ENCODE peak calls at places on chromosome 7, in eight cellular contexts. One of them, this sample, is unnamed. For H3K27me3, the result is how much of the 10 kb centered on the place peaks cover.

GRCh38 chr7:42167206-42167913 is 69.6 kb downstream of the GLI3 start:
- DNase-seq in heart left ventricle: no peak
- DNase-seq in neuronal stem cell: no peak
- DNase-seq in SK-N-SH: no peak
- DNase-seq in lower lobe of right lung: no peak
- DNase-seq in ovary: no peak
- DNase-seq in keratinocyte: no peak
- DNase-seq in left ventricle myocardium inferior: no peak
- DNase-seq in this sample: no peak

GRCh38 chr7:43385856-43386255 is 197.1 kb upstream of the STK17A start:
- DNase-seq in heart left ventricle: no peak
- DNase-seq in neuronal stem cell: no peak
- DNase-seq in SK-N-SH: no peak
- DNase-seq in lower lobe of right lung: no peak
- DNase-seq in ovary: no peak
- DNase-seq in keratinocyte: peak
- DNase-seq in left ventricle myocardium inferior: no peak
- DNase-seq in this sample: no peak

GRCh38 chr7:130921391-130922180 is 187.6 kb upstream of the KLF14 start:
- DNase-seq in heart left ventricle: peak
- DNase-seq in neuronal stem cell: peak
- DNase-seq in SK-N-SH: no peak
- DNase-seq in lower lobe of right lung: no peak
- DNase-seq in ovary: peak
- DNase-seq in keratinocyte: no peak
- DNase-seq in left ventricle myocardium inferior: peak
- DNase-seq in this sample: peak

GRCh38 chr7:93429563-93429962 is 145.0 kb downstream of the CALCR start:
- DNase-seq in heart left ventricle: no peak
- DNase-seq in neuronal stem cell: no peak
- DNase-seq in SK-N-SH: no peak
- DNase-seq in lower lobe of right lung: no peak
- DNase-seq in ovary: no peak
- DNase-seq in keratinocyte: no peak
- DNase-seq in left ventricle myocardium inferior: no peak
- DNase-seq in this sample: no peak

GRCh38 chr7:84216477-84216876 is 21.9 kb upstream of the SEMA3A start:
- DNase-seq in heart left ventricle: no peak
- DNase-seq in neuronal stem cell: no peak
- DNase-seq in SK-N-SH: no peak
- DNase-seq in lower lobe of right lung: no peak
- DNase-seq in ovary: no peak
- DNase-seq in keratinocyte: no peak
- DNase-seq in left ventricle myocardium inferior: no peak
- DNase-seq in this sample: no peak

GRCh38 chr7:102468416-102469350 is 3.9 kb downstream of the LRWD1 start:
- DNase-seq in heart left ventricle: no peak
- DNase-seq in neuronal stem cell: no peak
- DNase-seq in SK-N-SH: no peak
- DNase-seq in lower lobe of right lung: no peak
- DNase-seq in ovary: no peak
- DNase-seq in keratinocyte: no peak
- DNase-seq in left ventricle myocardium inferior: no peak
- DNase-seq in this sample: no peak

GRCh38 chr7:66281678-66282593 is 76.8 kb downstream of the TPST1 start:
- DNase-seq in heart left ventricle: peak
- DNase-seq in neuronal stem cell: no peak
- DNase-seq in SK-N-SH: no peak
- DNase-seq in lower lobe of right lung: no peak
- DNase-seq in ovary: peak
- DNase-seq in keratinocyte: peak
- DNase-seq in left ventricle myocardium inferior: no peak
- DNase-seq in this sample: peak

GRCh38 chr7:147235983-147236382 is 1119.4 kb downstream of the CNTNAP2 start:
- DNase-seq in heart left ventricle: no peak
- DNase-seq in neuronal stem cell: no peak
- DNase-seq in SK-N-SH: no peak
- DNase-seq in lower lobe of right lung: no peak
- DNase-seq in ovary: no peak
- DNase-seq in keratinocyte: no peak
- DNase-seq in left ventricle myocardium inferior: no peak
- DNase-seq in this sample: no peak

GRCh38 chr7:80347173-80347572 is 164.7 kb downstream of the GNAT3 start:
- DNase-seq in heart left ventricle: no peak
- DNase-seq in neuronal stem cell: no peak
- DNase-seq in SK-N-SH: no peak
- DNase-seq in lower lobe of right lung: no peak
- DNase-seq in ovary: no peak
- DNase-seq in keratinocyte: no peak
- DNase-seq in left ventricle myocardium inferior: no peak
- DNase-seq in this sample: no peak

GRCh38 chr7:15561840-15562239 is at the start of gene AGMO:
- DNase-seq in heart left ventricle: peak
- DNase-seq in neuronal stem cell: peak
- DNase-seq in SK-N-SH: no peak
- DNase-seq in lower lobe of right lung: no peak
- DNase-seq in ovary: peak
- DNase-seq in keratinocyte: no peak
- DNase-seq in left ventricle myocardium inferior: peak
- DNase-seq in this sample: no peak

GRCh38 chr7:17212188-17212587 is 86.3 kb upstream of the AHR start:
- DNase-seq in heart left ventricle: no peak
- DNase-seq in neuronal stem cell: no peak
- DNase-seq in SK-N-SH: no peak
- DNase-seq in lower lobe of right lung: no peak
- DNase-seq in ovary: no peak
- DNase-seq in keratinocyte: no peak
- DNase-seq in left ventricle myocardium inferior: no peak
- DNase-seq in this sample: no peak

GRCh38 chr7:151167197-151167911 is at the start of gene GBX1:
- DNase-seq in heart left ventricle: no peak
- DNase-seq in neuronal stem cell: peak
- DNase-seq in SK-N-SH: peak
- DNase-seq in lower lobe of right lung: peak
- DNase-seq in ovary: no peak
- DNase-seq in keratinocyte: no peak
- DNase-seq in left ventricle myocardium inferior: no peak
- DNase-seq in this sample: no peak

GRCh38 chr7:83882551-83882950 is 233.6 kb upstream of the SEMA3E start:
- DNase-seq in heart left ventricle: no peak
- DNase-seq in neuronal stem cell: no peak
- DNase-seq in SK-N-SH: no peak
- DNase-seq in lower lobe of right lung: no peak
- DNase-seq in ovary: no peak
- DNase-seq in keratinocyte: no peak
- DNase-seq in left ventricle myocardium inferior: no peak
- DNase-seq in this sample: no peak

GRCh38 chr7:157851501-157852067 is 514.8 kb downstream of the DNAJB6 start:
- DNase-seq in heart left ventricle: peak
- DNase-seq in neuronal stem cell: peak
- DNase-seq in SK-N-SH: no peak
- DNase-seq in lower lobe of right lung: peak
- DNase-seq in ovary: no peak
- DNase-seq in keratinocyte: no peak
- DNase-seq in left ventricle myocardium inferior: peak
- DNase-seq in this sample: no peak

GRCh38 chr7:36303202-36304098 is 86.2 kb upstream of the ANLN start:
- DNase-seq in heart left ventricle: peak
- DNase-seq in neuronal stem cell: no peak
- DNase-seq in SK-N-SH: peak
- DNase-seq in lower lobe of right lung: peak
- DNase-seq in ovary: peak
- DNase-seq in keratinocyte: no peak
- DNase-seq in left ventricle myocardium inferior: peak
- DNase-seq in this sample: peak

GRCh38 chr7:140342732-140343514 is 55.4 kb downstream of the SLC37A3 start:
- DNase-seq in heart left ventricle: peak
- DNase-seq in neuronal stem cell: no peak
- DNase-seq in SK-N-SH: peak
- DNase-seq in lower lobe of right lung: peak
- DNase-seq in ovary: no peak
- DNase-seq in keratinocyte: no peak
- DNase-seq in left ventricle myocardium inferior: peak
- DNase-seq in this sample: no peak

GRCh38 chr7:116339564-116339963 is 129.2 kb downstream of the TES start:
- DNase-seq in heart left ventricle: no peak
- DNase-seq in neuronal stem cell: no peak
- DNase-seq in SK-N-SH: no peak
- DNase-seq in lower lobe of right lung: no peak
- DNase-seq in ovary: no peak
- DNase-seq in keratinocyte: no peak
- DNase-seq in left ventricle myocardium inferior: no peak
- DNase-seq in this sample: no peak

GRCh38 chr7:155455132-155455693 is 2.7 kb upstream of the EN2 start:
- DNase-seq in heart left ventricle: no peak
- DNase-seq in neuronal stem cell: no peak
- DNase-seq in SK-N-SH: peak
- DNase-seq in lower lobe of right lung: no peak
- DNase-seq in ovary: no peak
- DNase-seq in keratinocyte: no peak
- DNase-seq in left ventricle myocardium inferior: no peak
- DNase-seq in this sample: no peak

GRCh38 chr7:155452505-155453295 is 5.2 kb upstream of the EN2 start:
- DNase-seq in heart left ventricle: no peak
- DNase-seq in neuronal stem cell: no peak
- DNase-seq in SK-N-SH: no peak
- DNase-seq in lower lobe of right lung: no peak
- DNase-seq in ovary: no peak
- DNase-seq in keratinocyte: no peak
- DNase-seq in left ventricle myocardium inferior: no peak
- DNase-seq in this sample: no peak

GRCh38 chr7:155454183-155455112 is 3.5 kb upstream of the EN2 start:
- DNase-seq in heart left ventricle: no peak
- DNase-seq in neuronal stem cell: no peak
- DNase-seq in SK-N-SH: peak
- DNase-seq in lower lobe of right lung: no peak
- DNase-seq in ovary: no peak
- DNase-seq in keratinocyte: no peak
- DNase-seq in left ventricle myocardium inferior: no peak
- DNase-seq in this sample: no peak

GRCh38 chr7:155451522-155452239 is 6.2 kb upstream of the EN2 start:
- DNase-seq in heart left ventricle: no peak
- DNase-seq in neuronal stem cell: no peak
- DNase-seq in SK-N-SH: no peak
- DNase-seq in lower lobe of right lung: peak
- DNase-seq in ovary: no peak
- DNase-seq in keratinocyte: no peak
- DNase-seq in left ventricle myocardium inferior: no peak
- DNase-seq in this sample: no peak

DNA sequence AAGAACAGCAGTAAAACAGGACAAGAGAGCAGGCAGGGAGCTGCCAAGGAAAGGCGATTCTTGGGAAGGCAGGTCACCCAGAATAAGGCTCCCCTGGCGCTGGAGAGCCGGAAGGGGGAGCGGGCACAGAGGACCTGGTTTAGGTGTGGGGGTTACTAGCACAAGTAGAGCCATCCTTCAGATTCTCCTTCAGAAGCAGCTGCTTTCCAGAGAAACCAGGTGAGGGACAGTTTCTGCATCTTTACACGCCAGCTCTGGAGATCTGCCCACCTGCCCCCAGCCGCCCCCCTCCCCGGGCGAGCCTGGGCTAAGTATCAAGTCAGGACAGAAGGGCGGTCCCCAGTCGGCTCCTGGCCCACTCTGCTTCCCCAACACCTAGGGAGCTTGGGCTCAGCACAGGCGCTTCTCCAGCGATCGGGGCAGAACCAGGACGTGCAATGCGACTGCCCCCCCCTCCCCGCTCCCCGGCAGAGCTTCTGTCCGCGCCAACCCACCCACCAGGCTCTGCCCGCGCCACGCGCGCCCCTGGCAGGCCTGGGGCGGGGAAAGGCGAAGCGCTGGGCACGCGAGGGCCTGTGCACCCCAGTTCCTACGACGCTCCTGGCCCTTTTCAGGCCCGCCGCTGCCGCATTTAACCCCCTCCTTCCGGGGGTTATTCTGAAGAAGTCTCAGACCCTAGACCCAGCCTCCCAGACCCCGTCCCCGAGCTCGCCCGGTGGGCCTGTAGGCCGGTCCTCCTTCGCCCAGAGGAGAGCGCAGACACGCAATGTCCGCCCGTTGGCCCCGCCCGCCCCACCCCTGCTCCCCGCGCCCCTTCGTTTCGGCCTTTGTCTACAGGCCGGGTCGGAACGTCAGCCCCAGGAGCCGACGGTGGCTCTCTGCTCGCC is 4.4 kb upstream of the EN2 start:
- DNase-seq in heart left ventricle: no peak
- DNase-seq in neuronal stem cell: no peak
- DNase-seq in SK-N-SH: peak
- DNase-seq in lower lobe of right lung: no peak
- DNase-seq in ovary: no peak
- DNase-seq in keratinocyte: no peak
- DNase-seq in left ventricle myocardium inferior: no peak
- DNase-seq in this sample: no peak
- H3K4me3 ChIP-seq in heart left ventricle: no peak
- H3K4me3 ChIP-seq in neuronal stem cell: peak
- H3K4me3 ChIP-seq in SK-N-SH: no peak
- H3K4me3 ChIP-seq in lower lobe of right lung: no peak
- H3K4me3 ChIP-seq in ovary: no peak
- H3K4me3 ChIP-seq in keratinocyte: no peak
- H3K4me3 ChIP-seq in left ventricle myocardium inferior: peak
- H3K4me3 ChIP-seq in this sample: no peak

GRCh38 chr7:115008465-115009114 is 86.7 kb downstream of the MDFIC start:
- DNase-seq in heart left ventricle: peak
- DNase-seq in neuronal stem cell: no peak
- DNase-seq in SK-N-SH: no peak
- DNase-seq in lower lobe of right lung: no peak
- DNase-seq in ovary: peak
- DNase-seq in keratinocyte: no peak
- DNase-seq in left ventricle myocardium inferior: peak
- DNase-seq in this sample: no peak
- H3K27ac ChIP-seq in heart left ventricle: peak
- H3K27ac ChIP-seq in neuronal stem cell: no peak
- H3K27ac ChIP-seq in SK-N-SH: no peak
- H3K27ac ChIP-seq in lower lobe of right lung: no peak
- H3K27ac ChIP-seq in ovary: peak
- H3K27ac ChIP-seq in keratinocyte: no peak
- H3K27ac ChIP-seq in left ventricle myocardium inferior: peak
- H3K27ac ChIP-seq in this sample: no peak

DNA sequence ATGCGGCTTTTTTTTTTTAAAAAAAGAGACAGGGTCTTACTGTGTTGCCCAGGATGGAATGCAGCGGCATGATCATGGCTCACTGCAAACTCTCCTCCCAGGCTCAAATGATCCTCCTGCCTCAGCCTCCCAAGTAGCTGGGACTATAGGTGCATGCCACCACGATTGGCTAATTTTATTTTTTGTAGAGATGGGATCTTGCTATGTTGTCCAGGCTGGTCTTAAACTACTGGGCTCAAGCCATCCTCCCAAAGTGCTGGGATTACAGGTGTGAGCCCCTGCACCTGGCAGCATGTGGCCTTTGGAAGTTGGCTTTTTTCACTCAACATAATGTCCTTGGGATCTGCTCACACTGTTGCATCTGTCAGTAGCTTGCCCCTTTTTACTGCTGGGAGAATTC is 65.1 kb downstream of the AMZ1 start:
- DNase-seq in heart left ventricle: no peak
- DNase-seq in neuronal stem cell: no peak
- DNase-seq in SK-N-SH: no peak
- DNase-seq in lower lobe of right lung: no peak
- DNase-seq in ovary: no peak
- DNase-seq in keratinocyte: no peak
- DNase-seq in left ventricle myocardium inferior: no peak
- DNase-seq in this sample: no peak
- H3K27me3 ChIP-seq in heart left ventricle: under half
- H3K27me3 ChIP-seq in neuronal stem cell: under half
- H3K27me3 ChIP-seq in SK-N-SH: under half
- H3K27me3 ChIP-seq in lower lobe of right lung: under half
- H3K27me3 ChIP-seq in ovary: under half
- H3K27me3 ChIP-seq in keratinocyte: under half
- H3K27me3 ChIP-seq in left ventricle myocardium inferior: under half
- H3K27me3 ChIP-seq in this sample: under half

GRCh38 chr7:69817835-69818646 is 219.8 kb downstream of the AUTS2 start:
- DNase-seq in heart left ventricle: no peak
- DNase-seq in neuronal stem cell: no peak
- DNase-seq in SK-N-SH: peak
- DNase-seq in lower lobe of right lung: no peak
- DNase-seq in ovary: no peak
- DNase-seq in keratinocyte: no peak
- DNase-seq in left ventricle myocardium inferior: no peak
- DNase-seq in this sample: no peak
- H3K4me3 ChIP-seq in heart left ventricle: no peak
- H3K4me3 ChIP-seq in neuronal stem cell: no peak
- H3K4me3 ChIP-seq in SK-N-SH: no peak
- H3K4me3 ChIP-seq in lower lobe of right lung: no peak
- H3K4me3 ChIP-seq in ovary: no peak
- H3K4me3 ChIP-seq in keratinocyte: no peak
- H3K4me3 ChIP-seq in left ventricle myocardium inferior: no peak
- H3K4me3 ChIP-seq in this sample: no peak